ENCODE peak calls at places on chromosome 10, in four cellular contexts. J is GM12878, X is K562, T is HL-60. P is an unnamed sample.

GRCh38 chr10:130137077-130137448 is 872 bp downstream of the GLRX3 start:
- DNase-seq in J (no peak), X (no peak), T (peak; percentile 20), P (no peak)

GRCh38 chr10:16436367-16436757 is 448 bp upstream of the PTER start:
- DNase-seq in J (no peak), X (no peak), T (no peak), P (no peak)

GRCh38 chr10:72875250-72876055 is 18.1 kb upstream of the OIT3 start:
- DNase-seq in J (no peak), X (no peak), T (peak; percentile 20), P (no peak)

GRCh38 chr10:79583488-79584024 is 23.3 kb upstream of the SFTPA2 start:
- DNase-seq in J (no peak), X (no peak), T (no peak), P (no peak)

GRCh38 chr10:30857803-30858202 is 173.9 kb downstream of the ZNF438 start:
- DNase-seq in J (no peak), X (no peak), T (peak; percentile 89), P (no peak)

GRCh38 chr10:30645340-30645827 is 15.8 kb upstream of the LYZL2 start:
- DNase-seq in J (no peak), X (no peak), T (no peak), P (no peak)

GRCh38 chr10:91477236-91477635 is 67.1 kb downstream of the HECTD2 start:
- DNase-seq in J (no peak), X (no peak), T (no peak), P (no peak)

GRCh38 chr10:63267414-63268138 is 134.4 kb downstream of the NRBF2 start:
- DNase-seq in J (no peak), X (peak; percentile 39), T (peak; percentile 30), P (no peak)

GRCh38 chr10:30911303-30911863 is 120.3 kb downstream of the ZNF438 start:
- DNase-seq in J (no peak), X (no peak), T (no peak), P (no peak)

GRCh38 chr10:114420811-114421485 is 16.6 kb upstream of the AFAP1L2 start:
- DNase-seq in J (no peak), X (no peak), T (no peak), P (no peak)

GRCh38 chr10:481636-482035 is 207.8 kb downstream of the DIP2C start:
- DNase-seq in J (no peak), X (no peak), T (no peak), P (no peak)

GRCh38 chr10:74084955-74085354 is 65.7 kb downstream of the AP3M1 start:
- DNase-seq in J (peak; percentile 60), X (no peak), T (no peak), P (no peak)

GRCh38 chr10:37301271-37301670 is 175.9 kb downstream of the ANKRD30A start:
- DNase-seq in J (no peak), X (no peak), T (no peak), P (no peak)

GRCh38 chr10:58791137-58791536 is 278.5 kb downstream of the BICC1 start:
- DNase-seq in J (no peak), X (no peak), T (no peak), P (no peak)

GRCh38 chr10:88515235-88515634 is 67.9 kb downstream of the RNLS start:
- DNase-seq in J (no peak), X (no peak), T (no peak), P (no peak)

GRCh38 chr10:14405076-14406065 is 74.6 kb upstream of the FRMD4A start:
- DNase-seq in J (no peak), X (no peak), T (no peak), P (no peak)

GRCh38 chr10:70145666-70146488 is 623 bp downstream of the TYSND1 start:
- DNase-seq in J (no peak), X (peak; percentile 37), T (peak; percentile 57), P (peak; percentile 73)

GRCh38 chr10:4372601-4373000 is 453.4 kb upstream of the AKR1E2 start:
- DNase-seq in J (no peak), X (no peak), T (no peak), P (no peak)
- TF ChIP-seq POLR2AphosphoS5 in J (no peak), X (no peak), T (no peak), P (no peak)

GRCh38 chr10:43971306-43971705 is 322.6 kb upstream of the ZNF32 start:
- DNase-seq in J (no peak), X (no peak), T (no peak), P (no peak)

GRCh38 chr10:43971981-43972380 is 323.3 kb upstream of the ZNF32 start:
- DNase-seq in J (no peak), X (no peak), T (no peak), P (no peak)

GRCh38 chr10:43970018-43970698 is 321.5 kb upstream of the ZNF32 start:
- DNase-seq in J (no peak), X (no peak), T (no peak), P (no peak)

GRCh38 chr10:43969506-43969905 is 320.8 kb upstream of the ZNF32 start:
- DNase-seq in J (no peak), X (no peak), T (no peak), P (no peak)

DNA sequence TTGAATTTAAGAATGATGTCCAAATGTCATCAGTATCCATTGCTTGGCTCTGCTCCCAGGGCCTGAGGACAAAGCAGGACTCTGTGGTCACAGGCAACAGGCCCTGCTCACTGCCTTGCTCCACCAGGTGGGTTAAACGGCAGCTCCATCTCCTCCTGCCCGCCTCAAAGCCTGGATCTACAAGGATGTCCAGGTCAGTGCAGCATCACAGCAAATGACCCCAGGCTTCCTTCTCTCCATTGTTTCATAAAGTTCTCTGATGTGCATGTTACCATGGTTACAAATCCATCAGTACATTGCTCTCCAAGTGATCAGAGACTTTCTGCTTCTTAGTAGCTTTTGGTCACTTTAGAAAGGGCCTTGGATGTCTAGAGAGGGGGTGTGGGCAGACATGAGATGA is 322.1 kb upstream of the ZNF32 start:
- DNase-seq in J (no peak), X (no peak), T (no peak), P (no peak)
- TF ChIP-seq SPI1 in J (no peak), X (no peak), T (no peak), P (no peak)

GRCh38 chr10:52334595-52334994 is 20.5 kb downstream of the DKK1 start:
- DNase-seq in J (no peak), X (no peak), T (no peak), P (no peak)
- TF ChIP-seq POLR2AphosphoS5 in J (no peak), X (no peak), T (no peak), P (no peak)

GRCh38 chr10:76080991-76081390 is 649.6 kb downstream of the LRMDA start:
- DNase-seq in J (no peak), X (no peak), T (no peak), P (no peak)
- TF ChIP-seq SPI1 in J (no peak), X (no peak), T (no peak), P (no peak)

GRCh38 chr10:125535559-125535958 is 147.4 kb downstream of the TEX36 start:
- DNase-seq in J (no peak), X (no peak), T (no peak), P (no peak)

GRCh38 chr10:125543796-125544195 is 139.2 kb downstream of the TEX36 start:
- DNase-seq in J (no peak), X (no peak), T (no peak), P (no peak)

GRCh38 chr10:125536236-125536635 is 146.7 kb downstream of the TEX36 start:
- DNase-seq in J (no peak), X (no peak), T (no peak), P (no peak)

GRCh38 chr10:125534515-125534914 is 148.4 kb downstream of the TEX36 start:
- DNase-seq in J (no peak), X (no peak), T (no peak), P (no peak)

DNA sequence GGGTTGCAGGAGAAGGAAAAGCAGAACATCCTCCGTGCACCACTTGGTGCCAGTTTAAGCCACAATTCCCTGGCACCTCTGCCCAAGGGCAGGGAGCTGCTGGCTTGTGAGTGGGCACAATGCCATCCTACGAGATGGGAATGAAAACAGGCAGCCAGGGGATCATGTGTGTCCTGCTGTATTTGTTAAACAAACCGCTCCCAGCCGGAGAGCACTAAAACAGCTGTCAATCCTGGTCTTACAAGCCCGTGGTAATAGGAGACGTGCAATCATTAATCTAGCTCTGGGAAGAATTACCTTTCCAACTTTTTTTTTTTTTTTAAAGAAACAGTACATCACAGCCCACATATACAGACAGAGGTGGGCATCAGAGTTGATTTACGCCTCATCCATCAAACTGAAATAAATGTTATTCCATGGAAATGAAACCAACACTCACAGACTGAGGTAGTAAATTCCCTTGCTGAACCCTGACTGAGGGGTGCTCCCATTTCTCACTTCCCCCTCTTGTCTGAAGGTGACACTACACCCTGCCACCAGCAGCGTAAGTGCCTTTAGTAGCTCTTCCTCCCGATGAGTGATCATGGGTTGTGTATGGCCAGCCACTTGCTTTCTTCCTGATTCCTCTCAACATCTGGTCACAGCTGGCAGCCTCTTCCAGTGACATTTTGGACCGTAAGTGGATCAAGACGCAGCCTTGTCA is 143.9 kb downstream of the TEX36 start:
- DNase-seq in J (no peak), X (no peak), T (no peak), P (no peak)
- TF ChIP-seq POLR2AphosphoS5 in J (no peak), X (no peak), T (no peak), P (no peak)

DNA sequence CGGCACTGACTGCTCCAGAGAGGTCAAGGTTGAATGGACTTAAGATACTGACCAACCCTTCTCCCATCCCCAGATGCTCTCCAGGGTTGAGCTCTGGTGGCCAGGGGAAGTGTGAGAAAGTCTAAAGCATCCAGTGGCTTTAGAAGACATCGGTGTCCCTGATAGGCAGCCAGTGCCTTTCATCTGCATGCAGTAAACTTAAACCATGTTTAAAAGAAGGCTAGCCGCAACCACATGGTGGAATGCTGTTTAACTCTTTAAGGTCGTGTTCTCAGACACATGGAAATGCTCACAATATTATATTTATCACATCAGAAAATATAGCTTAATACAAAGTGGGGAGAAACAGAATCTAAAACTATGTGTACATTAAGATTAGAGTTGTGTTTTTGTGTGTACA is 137.0 kb downstream of the CNNM2 start:
- DNase-seq in J (no peak), X (no peak), T (no peak), P (no peak)
- TF ChIP-seq SPI1 in J (no peak), X (no peak), T (no peak), P (no peak)